ENCODE peak calls at places on chromosomes 5 and 9, in four cellular contexts. R, B, P and C are unnamed samples.

GRCh38 chr5:159166416-159166815 is 42.9 kb downstream of the RNF145 start:
- DNase-seq in R (no peak), B (no peak), P (no peak), C (no peak)

GRCh38 chr9:118326326-118326725 is 622.1 kb downstream of the TLR4 start:
- DNase-seq in R (no peak), B (no peak), P (peak), C (no peak)

GRCh38 chr9:72586388-72587160 is 65.2 kb downstream of the TMC1 start:
- DNase-seq in R (peak), B (peak), P (peak), C (no peak)

GRCh38 chr5:14292766-14293165 is 149.6 kb downstream of the TRIO start:
- DNase-seq in R (no peak), B (no peak), P (no peak), C (no peak)

GRCh38 chr5:3049261-3049660 is 297.8 kb upstream of the IRX2 start:
- DNase-seq in R (no peak), B (no peak), P (no peak), C (no peak)

GRCh38 chr9:82021198-82021597 is 32.6 kb downstream of the SPATA31D1 start:
- DNase-seq in R (no peak), B (no peak), P (peak), C (no peak)

GRCh38 chr9:91986248-91986647 is 36.2 kb upstream of the ROR2 start:
- DNase-seq in R (no peak), B (no peak), P (no peak), C (no peak)

GRCh38 chr9:17988489-17988888 is 409.6 kb downstream of the SH3GL2 start:
- DNase-seq in R (no peak), B (no peak), P (no peak), C (no peak)

GRCh38 chr5:142246263-142246662 is 78.6 kb downstream of the SPRY4 start:
- DNase-seq in R (peak), B (no peak), P (no peak), C (no peak)

GRCh38 chr5:93583799-93584530 is 943 bp downstream of the NR2F1 start:
- DNase-seq in R (peak), B (no peak), P (peak), C (peak)

GRCh38 chr9:126885089-126885753 is 24.8 kb downstream of the ZBTB34 start:
- DNase-seq in R (no peak), B (no peak), P (no peak), C (no peak)

GRCh38 chr5:137667341-137667740 is 68.5 kb downstream of the KLHL3 start:
- DNase-seq in R (no peak), B (no peak), P (no peak), C (no peak)

GRCh38 chr5:177111720-177112394 is 21.7 kb upstream of the NSD1 start:
- DNase-seq in R (peak), B (peak), P (peak), C (no peak)

GRCh38 chr9:82681809-82682208 is 381.1 kb downstream of the RASEF start:
- DNase-seq in R (no peak), B (no peak), P (no peak), C (no peak)

GRCh38 chr5:167814828-167815227 is 476.6 kb upstream of the WWC1 start:
- DNase-seq in R (no peak), B (no peak), P (peak), C (no peak)

GRCh38 chr9:135745189-135745588 is 43.2 kb downstream of the KCNT1 start:
- DNase-seq in R (no peak), B (no peak), P (no peak), C (no peak)

GRCh38 chr9:21904371-21904770 is 89.8 kb downstream of the CDKN2A start:
- DNase-seq in R (no peak), B (no peak), P (peak), C (no peak)

GRCh38 chr9:38119570-38119969 is 50.5 kb upstream of the SHB start:
- DNase-seq in R (no peak), B (peak), P (no peak), C (no peak)

GRCh38 chr9:123753011-123753410 is 176.9 kb downstream of the DENND1A start:
- DNase-seq in R (no peak), B (no peak), P (no peak), C (no peak)

GRCh38 chr5:119340597-119341218 is 15.1 kb upstream of the TNFAIP8 start:
- DNase-seq in R (no peak), B (peak), P (no peak), C (peak)

GRCh38 chr5:180950291-180950949 is 38.2 kb upstream of the BTNL3 start:
- DNase-seq in R (no peak), B (no peak), P (no peak), C (no peak)

GRCh38 chr5:56350595-56351170 is 117.6 kb upstream of the ANKRD55 start:
- DNase-seq in R (peak), B (no peak), P (peak), C (no peak)

GRCh38 chr5:67516959-67517358 is 320.4 kb upstream of the CD180 start:
- DNase-seq in R (no peak), B (no peak), P (no peak), C (no peak)

GRCh38 chr9:36976371-36977030 is 57.6 kb downstream of the PAX5 start:
- DNase-seq in R (no peak), B (no peak), P (no peak), C (no peak)